ENCODE peak calls at places on chromosomes 12 and 14, in eight cellular contexts. One of them, this sample, is unnamed.
A peak's percentile ranks its signal among the peaks of the same experiment; 100 is the strongest.

GRCh38 chr12:73185403-73185802 is 913.2 kb downstream of the TRHDE start:
- DNase-seq in ovary: no peak
- DNase-seq in WERI-Rb-1: no peak
- DNase-seq in mesenchymal stem cell: no peak
- DNase-seq in neural progenitor cell: no peak
- DNase-seq in CD4-positive, CD25-positive, alpha-beta regulatory T cell: no peak
- DNase-seq in OCI-LY7: no peak
- DNase-seq in lower lobe of right lung: no peak
- DNase-seq in this sample: no peak

GRCh38 chr12:62625238-62625637 is 158.6 kb downstream of the MON2 start:
- DNase-seq in mesenchymal stem cell: peak; percentile 24
- DNase-seq in lower lobe of right lung: no peak
- DNase-seq in CD4-positive, CD25-positive, alpha-beta regulatory T cell: no peak
- DNase-seq in ovary: no peak
- DNase-seq in WERI-Rb-1: no peak
- DNase-seq in OCI-LY7: no peak
- DNase-seq in neural progenitor cell: no peak
- DNase-seq in this sample: peak; percentile 50

GRCh38 chr12:70876952-70877351 is 43.6 kb downstream of the PTPRR start:
- DNase-seq in lower lobe of right lung: no peak
- DNase-seq in CD4-positive, CD25-positive, alpha-beta regulatory T cell: no peak
- DNase-seq in neural progenitor cell: no peak
- DNase-seq in mesenchymal stem cell: no peak
- DNase-seq in WERI-Rb-1: no peak
- DNase-seq in ovary: no peak
- DNase-seq in OCI-LY7: no peak
- DNase-seq in this sample: peak; percentile 19

GRCh38 chr12:5971194-5971850 is 26.3 kb upstream of the ANO2 start:
- DNase-seq in ovary: no peak
- DNase-seq in CD4-positive, CD25-positive, alpha-beta regulatory T cell: no peak
- DNase-seq in neural progenitor cell: no peak
- DNase-seq in WERI-Rb-1: no peak
- DNase-seq in OCI-LY7: no peak
- DNase-seq in lower lobe of right lung: no peak
- DNase-seq in mesenchymal stem cell: no peak
- DNase-seq in this sample: no peak

GRCh38 chr14:69261761-69262331 is 1.9 kb downstream of the GALNT16 start:
- DNase-seq in lower lobe of right lung: no peak
- DNase-seq in ovary: no peak
- DNase-seq in CD4-positive, CD25-positive, alpha-beta regulatory T cell: no peak
- DNase-seq in neural progenitor cell: peak; percentile 42
- DNase-seq in OCI-LY7: no peak
- DNase-seq in mesenchymal stem cell: no peak
- DNase-seq in WERI-Rb-1: no peak
- DNase-seq in this sample: peak; percentile 64

GRCh38 chr12:1643056-1643455 is 14.0 kb downstream of the WNT5B start:
- DNase-seq in OCI-LY7: no peak
- DNase-seq in lower lobe of right lung: no peak
- DNase-seq in neural progenitor cell: no peak
- DNase-seq in CD4-positive, CD25-positive, alpha-beta regulatory T cell: no peak
- DNase-seq in ovary: no peak
- DNase-seq in mesenchymal stem cell: no peak
- DNase-seq in WERI-Rb-1: no peak
- DNase-seq in this sample: no peak

GRCh38 chr14:31010935-31011334 is 14.5 kb upstream of the AP4S1 start:
- DNase-seq in CD4-positive, CD25-positive, alpha-beta regulatory T cell: no peak
- DNase-seq in WERI-Rb-1: no peak
- DNase-seq in OCI-LY7: no peak
- DNase-seq in ovary: no peak
- DNase-seq in lower lobe of right lung: no peak
- DNase-seq in mesenchymal stem cell: no peak
- DNase-seq in neural progenitor cell: no peak
- DNase-seq in this sample: no peak

GRCh38 chr14:39179042-39179441 is 4.0 kb downstream of the PNN start:
- DNase-seq in neural progenitor cell: no peak
- DNase-seq in OCI-LY7: no peak
- DNase-seq in CD4-positive, CD25-positive, alpha-beta regulatory T cell: no peak
- DNase-seq in WERI-Rb-1: no peak
- DNase-seq in lower lobe of right lung: no peak
- DNase-seq in mesenchymal stem cell: no peak
- DNase-seq in ovary: no peak
- DNase-seq in this sample: no peak

GRCh38 chr14:21405097-21405496 is 21.3 kb upstream of the SUPT16H start:
- DNase-seq in CD4-positive, CD25-positive, alpha-beta regulatory T cell: peak; percentile 23
- DNase-seq in WERI-Rb-1: no peak
- DNase-seq in ovary: no peak
- DNase-seq in OCI-LY7: no peak
- DNase-seq in neural progenitor cell: no peak
- DNase-seq in lower lobe of right lung: no peak
- DNase-seq in mesenchymal stem cell: no peak
- DNase-seq in this sample: no peak

GRCh38 chr14:99246536-99247083 is 25.4 kb downstream of the BCL11B start:
- DNase-seq in neural progenitor cell: peak; percentile 51
- DNase-seq in ovary: no peak
- DNase-seq in OCI-LY7: no peak
- DNase-seq in CD4-positive, CD25-positive, alpha-beta regulatory T cell: peak; percentile 80
- DNase-seq in mesenchymal stem cell: no peak
- DNase-seq in lower lobe of right lung: peak; percentile 19
- DNase-seq in WERI-Rb-1: no peak
- DNase-seq in this sample: no peak
- H3K27ac ChIP-seq in neural progenitor cell: no peak overlapping the region
- H3K27ac ChIP-seq in ovary: no peak overlapping the region
- H3K27ac ChIP-seq in OCI-LY7: no peak overlapping the region
- H3K27ac ChIP-seq in CD4-positive, CD25-positive, alpha-beta regulatory T cell: peak overlapping the region; percentile 99
- H3K27ac ChIP-seq in mesenchymal stem cell: no peak overlapping the region
- H3K27ac ChIP-seq in lower lobe of right lung: peak overlapping the region; percentile 24
- H3K27ac ChIP-seq in WERI-Rb-1: no peak overlapping the region
- H3K27ac ChIP-seq in this sample: no peak overlapping the region

GRCh38 chr14:49959822-49960408 is 67.0 kb downstream of the ARF6 start:
- DNase-seq in lower lobe of right lung: no peak
- DNase-seq in CD4-positive, CD25-positive, alpha-beta regulatory T cell: no peak
- DNase-seq in ovary: no peak
- DNase-seq in OCI-LY7: peak; percentile 96
- DNase-seq in mesenchymal stem cell: no peak
- DNase-seq in neural progenitor cell: no peak
- DNase-seq in WERI-Rb-1: no peak
- DNase-seq in this sample: no peak
- H3K27ac ChIP-seq in lower lobe of right lung: peak overlapping the region; percentile 12
- H3K27ac ChIP-seq in CD4-positive, CD25-positive, alpha-beta regulatory T cell: no peak overlapping the region
- H3K27ac ChIP-seq in ovary: no peak overlapping the region
- H3K27ac ChIP-seq in OCI-LY7: peak overlapping the region; percentile 95
- H3K27ac ChIP-seq in mesenchymal stem cell: peak overlapping the region; percentile 73
- H3K27ac ChIP-seq in neural progenitor cell: no peak overlapping the region
- H3K27ac ChIP-seq in WERI-Rb-1: no peak overlapping the region
- H3K27ac ChIP-seq in this sample: peak overlapping the region; percentile 76

GRCh38 chr12:94732367-94732990 is 82.1 kb upstream of the TMCC3 start:
- DNase-seq in OCI-LY7: no peak
- DNase-seq in WERI-Rb-1: no peak
- DNase-seq in lower lobe of right lung: no peak
- DNase-seq in CD4-positive, CD25-positive, alpha-beta regulatory T cell: no peak
- DNase-seq in neural progenitor cell: no peak
- DNase-seq in mesenchymal stem cell: no peak
- DNase-seq in ovary: no peak
- DNase-seq in this sample: no peak
- H3K27ac ChIP-seq in OCI-LY7: no peak overlapping the region
- H3K27ac ChIP-seq in WERI-Rb-1: no peak overlapping the region
- H3K27ac ChIP-seq in lower lobe of right lung: no peak overlapping the region
- H3K27ac ChIP-seq in CD4-positive, CD25-positive, alpha-beta regulatory T cell: no peak overlapping the region
- H3K27ac ChIP-seq in neural progenitor cell: peak overlapping the region; percentile 69
- H3K27ac ChIP-seq in mesenchymal stem cell: no peak overlapping the region
- H3K27ac ChIP-seq in ovary: no peak overlapping the region
- H3K27ac ChIP-seq in this sample: no peak overlapping the region

DNA sequence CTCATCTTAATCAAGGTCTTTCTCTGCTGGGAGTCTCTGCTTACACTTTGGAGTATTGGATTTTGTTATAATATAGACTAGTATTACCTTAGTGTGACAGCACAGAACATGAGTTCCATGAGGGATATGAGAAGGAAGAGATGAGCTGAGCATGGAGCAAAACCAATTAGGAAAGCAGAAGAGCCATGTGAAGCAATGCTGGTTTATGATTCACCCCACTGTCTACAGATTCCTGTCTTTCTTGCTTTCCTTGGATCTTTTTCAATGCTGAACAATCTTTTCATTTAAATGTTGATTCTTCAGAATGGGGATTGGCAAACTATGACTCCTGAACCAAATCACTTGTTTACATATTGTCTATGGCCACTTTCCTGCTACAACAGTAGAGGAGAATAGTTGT is 70.4 kb upstream of the KITLG start:
- DNase-seq in lower lobe of right lung: no peak
- DNase-seq in WERI-Rb-1: no peak
- DNase-seq in CD4-positive, CD25-positive, alpha-beta regulatory T cell: no peak
- DNase-seq in neural progenitor cell: no peak
- DNase-seq in ovary: no peak
- DNase-seq in OCI-LY7: no peak
- DNase-seq in mesenchymal stem cell: peak; percentile 35
- DNase-seq in this sample: no peak
- H3K27ac ChIP-seq in lower lobe of right lung: no peak overlapping the region
- H3K27ac ChIP-seq in WERI-Rb-1: no peak overlapping the region
- H3K27ac ChIP-seq in CD4-positive, CD25-positive, alpha-beta regulatory T cell: no peak overlapping the region
- H3K27ac ChIP-seq in neural progenitor cell: no peak overlapping the region
- H3K27ac ChIP-seq in ovary: no peak overlapping the region
- H3K27ac ChIP-seq in OCI-LY7: no peak overlapping the region
- H3K27ac ChIP-seq in mesenchymal stem cell: no peak overlapping the region
- H3K27ac ChIP-seq in this sample: no peak overlapping the region

DNA sequence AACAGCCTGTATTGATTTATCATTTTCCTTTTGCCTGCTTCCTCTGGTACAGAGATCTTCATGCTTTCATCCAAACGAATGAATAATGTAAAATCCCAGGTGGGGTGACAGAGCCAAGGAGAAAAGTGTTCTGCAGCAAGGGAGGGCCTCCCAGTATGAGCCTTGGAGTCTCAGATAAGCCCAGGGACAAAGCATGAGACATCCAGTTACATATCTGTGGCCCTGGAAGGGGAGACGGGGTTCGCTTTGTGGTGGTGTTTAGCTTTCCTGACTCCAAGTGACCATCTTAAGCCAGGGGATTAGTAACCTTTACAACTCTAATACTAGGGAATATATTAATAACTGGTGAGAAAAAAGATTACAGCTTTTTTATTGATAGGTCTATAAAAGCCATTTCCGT is 177.1 kb downstream of the ETV6 start:
- DNase-seq in lower lobe of right lung: no peak
- DNase-seq in ovary: no peak
- DNase-seq in WERI-Rb-1: no peak
- DNase-seq in OCI-LY7: no peak
- DNase-seq in neural progenitor cell: peak; percentile 28
- DNase-seq in mesenchymal stem cell: peak; percentile 31
- DNase-seq in CD4-positive, CD25-positive, alpha-beta regulatory T cell: no peak
- DNase-seq in this sample: no peak
- H3K27ac ChIP-seq in lower lobe of right lung: no peak overlapping the region
- H3K27ac ChIP-seq in ovary: no peak overlapping the region
- H3K27ac ChIP-seq in WERI-Rb-1: no peak overlapping the region
- H3K27ac ChIP-seq in OCI-LY7: no peak overlapping the region
- H3K27ac ChIP-seq in neural progenitor cell: peak overlapping the region; percentile 92
- H3K27ac ChIP-seq in mesenchymal stem cell: no peak overlapping the region
- H3K27ac ChIP-seq in CD4-positive, CD25-positive, alpha-beta regulatory T cell: no peak overlapping the region
- H3K27ac ChIP-seq in this sample: peak overlapping the region; percentile 65

GRCh38 chr12:93805736-93806141 is 128.6 kb downstream of the CRADD start:
- DNase-seq in OCI-LY7: no peak
- DNase-seq in CD4-positive, CD25-positive, alpha-beta regulatory T cell: no peak
- DNase-seq in WERI-Rb-1: no peak
- DNase-seq in ovary: no peak
- DNase-seq in mesenchymal stem cell: no peak
- DNase-seq in neural progenitor cell: no peak
- DNase-seq in lower lobe of right lung: no peak
- DNase-seq in this sample: no peak
- H3K27ac ChIP-seq in OCI-LY7: no peak overlapping the region
- H3K27ac ChIP-seq in CD4-positive, CD25-positive, alpha-beta regulatory T cell: no peak overlapping the region
- H3K27ac ChIP-seq in WERI-Rb-1: no peak overlapping the region
- H3K27ac ChIP-seq in ovary: no peak overlapping the region
- H3K27ac ChIP-seq in mesenchymal stem cell: no peak overlapping the region
- H3K27ac ChIP-seq in neural progenitor cell: no peak overlapping the region
- H3K27ac ChIP-seq in lower lobe of right lung: no peak overlapping the region
- H3K27ac ChIP-seq in this sample: peak overlapping the region; percentile 52

GRCh38 chr14:103569436-103569835 is 6.7 kb downstream of the COA8 start:
- DNase-seq in neural progenitor cell: no peak
- DNase-seq in WERI-Rb-1: no peak
- DNase-seq in CD4-positive, CD25-positive, alpha-beta regulatory T cell: no peak
- DNase-seq in lower lobe of right lung: no peak
- DNase-seq in ovary: no peak
- DNase-seq in mesenchymal stem cell: no peak
- DNase-seq in OCI-LY7: no peak
- DNase-seq in this sample: no peak

GRCh38 chr14:103574104-103574503 is 11.3 kb downstream of the COA8 start:
- DNase-seq in ovary: no peak
- DNase-seq in lower lobe of right lung: no peak
- DNase-seq in mesenchymal stem cell: no peak
- DNase-seq in OCI-LY7: no peak
- DNase-seq in WERI-Rb-1: no peak
- DNase-seq in CD4-positive, CD25-positive, alpha-beta regulatory T cell: no peak
- DNase-seq in neural progenitor cell: no peak
- DNase-seq in this sample: no peak

GRCh38 chr14:103574707-103575285 is 12.0 kb downstream of the COA8 start:
- DNase-seq in OCI-LY7: no peak
- DNase-seq in CD4-positive, CD25-positive, alpha-beta regulatory T cell: no peak
- DNase-seq in neural progenitor cell: no peak
- DNase-seq in mesenchymal stem cell: no peak
- DNase-seq in lower lobe of right lung: no peak
- DNase-seq in WERI-Rb-1: no peak
- DNase-seq in ovary: no peak
- DNase-seq in this sample: no peak

GRCh38 chr14:103563089-103563620 is 395 bp downstream of the COA8 start:
- DNase-seq in ovary: no peak
- DNase-seq in CD4-positive, CD25-positive, alpha-beta regulatory T cell: no peak
- DNase-seq in lower lobe of right lung: peak; percentile 82
- DNase-seq in mesenchymal stem cell: no peak
- DNase-seq in neural progenitor cell: no peak
- DNase-seq in OCI-LY7: no peak
- DNase-seq in WERI-Rb-1: no peak
- DNase-seq in this sample: no peak

DNA sequence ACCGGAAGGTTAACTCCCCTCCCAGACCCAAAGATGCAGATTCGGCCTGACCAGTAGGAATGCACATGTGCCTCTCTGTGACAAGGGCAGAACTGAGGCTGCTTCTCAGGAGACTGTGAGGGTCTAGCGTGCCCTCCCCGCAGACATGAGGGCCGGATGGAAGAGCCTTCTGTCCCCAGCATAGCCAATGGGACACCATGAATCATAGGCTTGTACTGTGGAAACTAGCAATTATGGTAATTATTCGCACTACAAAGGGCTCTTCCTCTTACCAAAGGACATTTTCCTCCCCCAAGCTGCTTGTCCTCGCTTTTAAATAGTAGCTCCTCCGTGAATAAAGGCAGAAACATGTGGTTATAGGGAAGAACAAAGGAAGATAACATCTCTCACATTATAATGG is 6.2 kb downstream of the COA8 start:
- DNase-seq in OCI-LY7: no peak
- DNase-seq in WERI-Rb-1: no peak
- DNase-seq in lower lobe of right lung: no peak
- DNase-seq in CD4-positive, CD25-positive, alpha-beta regulatory T cell: no peak
- DNase-seq in mesenchymal stem cell: no peak
- DNase-seq in ovary: no peak
- DNase-seq in neural progenitor cell: no peak
- DNase-seq in this sample: no peak
- H3K27ac ChIP-seq in OCI-LY7: no peak overlapping the region
- H3K27ac ChIP-seq in WERI-Rb-1: no peak overlapping the region
- H3K27ac ChIP-seq in lower lobe of right lung: no peak overlapping the region
- H3K27ac ChIP-seq in CD4-positive, CD25-positive, alpha-beta regulatory T cell: no peak overlapping the region
- H3K27ac ChIP-seq in mesenchymal stem cell: no peak overlapping the region
- H3K27ac ChIP-seq in ovary: no peak overlapping the region
- H3K27ac ChIP-seq in neural progenitor cell: no peak overlapping the region
- H3K27ac ChIP-seq in this sample: no peak overlapping the region